ENCODE peak calls at places on chromosomes 16 and 17, in eight cellular contexts. T, H, K, B, F, Z, O and N are unnamed samples.

GRCh38 chr17:38669520-38669919 is 5.2 kb downstream of the EPOP start:
- DNase-seq in T (no peak), H (no peak), K (no peak), B (no peak), F (no peak), Z (no peak), O (no peak), N (no peak)

GRCh38 chr16:21156767-21157467 is 1.6 kb upstream of the LDAF1 start:
- DNase-seq in T (no peak), H (no peak), K (peak), B (peak), F (peak), Z (peak), O (peak), N (peak)

GRCh38 chr17:36628576-36628975 is 27.2 kb downstream of the MRM1 start:
- DNase-seq in T (no peak), H (no peak), K (no peak), B (no peak), F (no peak), Z (no peak), O (no peak), N (no peak)

GRCh38 chr16:69494993-69495392 is 70.6 kb downstream of the CYB5B start:
- DNase-seq in T (no peak), H (peak), K (peak), B (peak), F (peak), Z (no peak), O (peak), N (no peak)

GRCh38 chr16:4537376-4538066 is 1.1 kb downstream of the CDIP1 start:
- DNase-seq in T (no peak), H (no peak), K (no peak), B (no peak), F (peak), Z (no peak), O (peak), N (no peak)

GRCh38 chr16:57606847-57607501 is 21.5 kb upstream of the ADGRG1 start:
- DNase-seq in T (no peak), H (no peak), K (no peak), B (no peak), F (peak), Z (no peak), O (no peak), N (no peak)

GRCh38 chr16:17729820-17730219 is 259.1 kb upstream of the XYLT1 start:
- DNase-seq in T (no peak), H (no peak), K (no peak), B (no peak), F (no peak), Z (no peak), O (no peak), N (no peak)

GRCh38 chr17:57783338-57783742 is 38.2 kb upstream of the CCDC182 start:
- DNase-seq in T (peak), H (peak), K (peak), B (peak), F (peak), Z (peak), O (peak), N (no peak)

GRCh38 chr17:80095844-80096475 is 5.4 kb upstream of the GAA start:
- DNase-seq in T (no peak), H (no peak), K (no peak), B (no peak), F (no peak), Z (no peak), O (no peak), N (no peak)

GRCh38 chr16:67147437-67148140 is 3.2 kb downstream of the B3GNT9 start:
- DNase-seq in T (no peak), H (no peak), K (no peak), B (no peak), F (no peak), Z (no peak), O (no peak), N (no peak)

GRCh38 chr17:56173958-56174357 is 20.7 kb downstream of the ANKFN1 start:
- DNase-seq in T (no peak), H (no peak), K (no peak), B (no peak), F (no peak), Z (peak), O (no peak), N (no peak)

GRCh38 chr17:55726440-55726839 is 3.8 kb upstream of the TMEM100 start:
- DNase-seq in T (peak), H (no peak), K (peak), B (no peak), F (peak), Z (peak), O (no peak), N (peak)

GRCh38 chr17:2192367-2193028 is 111.1 kb downstream of the SMG6 start:
- DNase-seq in T (no peak), H (peak), K (peak), B (peak), F (no peak), Z (peak), O (no peak), N (peak)

GRCh38 chr16:70586731-70587130 is 59.6 kb upstream of the IL34 start:
- DNase-seq in T (no peak), H (no peak), K (no peak), B (no peak), F (no peak), Z (no peak), O (no peak), N (no peak)

GRCh38 chr17:72520665-72521303 is 400.0 kb downstream of the SOX9 start:
- DNase-seq in T (no peak), H (no peak), K (no peak), B (peak), F (no peak), Z (no peak), O (no peak), N (no peak)

GRCh38 chr16:19239756-19240155 is 45.8 kb upstream of the CLEC19A start:
- DNase-seq in T (no peak), H (no peak), K (no peak), B (no peak), F (no peak), Z (no peak), O (no peak), N (no peak)

GRCh38 chr16:74874912-74875311 is 100.3 kb upstream of the FA2H start:
- DNase-seq in T (no peak), H (no peak), K (no peak), B (no peak), F (no peak), Z (peak), O (no peak), N (no peak)

GRCh38 chr16:6341993-6342392 is 990.7 kb upstream of the RBFOX1 start:
- DNase-seq in T (no peak), H (no peak), K (no peak), B (no peak), F (no peak), Z (no peak), O (peak), N (no peak)

GRCh38 chr17:79892457-79893236 is 53.4 kb upstream of the CBX4 start:
- DNase-seq in T (no peak), H (no peak), K (no peak), B (no peak), F (peak), Z (peak), O (no peak), N (no peak)

GRCh38 chr17:81832608-81833159 is 407 bp downstream of the MCRIP1 start:
- DNase-seq in T (no peak), H (peak), K (peak), B (peak), F (peak), Z (peak), O (peak), N (no peak)

GRCh38 chr16:75591001-75591852 is 25.0 kb downstream of the GABARAPL2 start:
- DNase-seq in T (peak), H (no peak), K (peak), B (no peak), F (peak), Z (peak), O (peak), N (peak)

GRCh38 chr17:46738544-46738943 is 79.9 kb downstream of the WNT3 start:
- DNase-seq in T (no peak), H (no peak), K (no peak), B (no peak), F (no peak), Z (no peak), O (no peak), N (no peak)

GRCh38 chr16:12459993-12460392 is 343.7 kb downstream of the CPPED1 start:
- DNase-seq in T (no peak), H (no peak), K (no peak), B (no peak), F (no peak), Z (no peak), O (no peak), N (no peak)

GRCh38 chr17:17171991-17172939 is 33.9 kb downstream of the PLD6 start:
- DNase-seq in T (no peak), H (no peak), K (peak), B (no peak), F (no peak), Z (peak), O (peak), N (no peak)

GRCh38 chr16:66264311-66265105 is 102.0 kb upstream of the CDH5 start:
- DNase-seq in T (no peak), H (no peak), K (no peak), B (no peak), F (no peak), Z (no peak), O (no peak), N (no peak)

GRCh38 chr16:23183486-23183862 is 929 bp downstream of the SCNN1G start:
- DNase-seq in T (no peak), H (no peak), K (no peak), B (no peak), F (no peak), Z (no peak), O (no peak), N (no peak)

GRCh38 chr17:81015135-81015534 is 19.8 kb upstream of the BAIAP2 start:
- DNase-seq in T (no peak), H (no peak), K (no peak), B (no peak), F (no peak), Z (no peak), O (no peak), N (no peak)

GRCh38 chr17:57455063-57455914 is 199.0 kb downstream of the MSI2 start:
- DNase-seq in T (no peak), H (peak), K (no peak), B (peak), F (no peak), Z (peak), O (no peak), N (no peak)

GRCh38 chr16:30894540-30895368 is 877 bp upstream of the BCL7C start:
- DNase-seq in T (no peak), H (no peak), K (no peak), B (no peak), F (no peak), Z (no peak), O (no peak), N (no peak)

GRCh38 chr16:49478107-49478506 is 104.5 kb downstream of the C16orf78 start:
- DNase-seq in T (no peak), H (no peak), K (no peak), B (peak), F (no peak), Z (no peak), O (no peak), N (no peak)

GRCh38 chr16:85112364-85112763 is at the start of gene CIBAR2:
- DNase-seq in T (no peak), H (no peak), K (no peak), B (no peak), F (no peak), Z (no peak), O (no peak), N (no peak)

GRCh38 chr16:89004209-89004831 is 27.3 kb upstream of the CBFA2T3 start:
- DNase-seq in T (peak), H (no peak), K (peak), B (peak), F (no peak), Z (peak), O (no peak), N (no peak)

GRCh38 chr16:10871157-10871991 is 5.6 kb upstream of the CIITA start:
- DNase-seq in T (peak), H (peak), K (no peak), B (peak), F (peak), Z (peak), O (no peak), N (no peak)

GRCh38 chr16:51994597-51994996 is 552.3 kb downstream of the TOX3 start:
- DNase-seq in T (no peak), H (no peak), K (no peak), B (no peak), F (peak), Z (peak), O (no peak), N (no peak)

DNA sequence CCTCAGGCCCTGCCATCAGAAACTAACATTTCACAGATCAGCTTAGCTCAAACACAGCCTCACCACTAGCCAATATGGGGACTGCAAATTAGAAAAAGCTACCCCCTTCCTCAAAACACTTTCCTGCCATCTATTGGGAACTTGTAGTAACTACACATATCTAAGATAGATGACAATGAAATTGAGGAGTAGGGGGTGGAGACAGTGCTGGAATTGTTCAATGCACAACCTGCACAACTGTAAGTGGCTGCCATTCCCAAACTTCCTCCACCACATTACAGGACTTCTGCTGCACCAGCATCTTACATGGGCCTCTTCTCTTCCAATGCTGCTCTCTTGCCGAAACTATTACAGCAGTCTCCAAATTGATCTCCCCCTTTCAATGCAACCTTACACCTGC is 21.8 kb downstream of the AIPL1 start:
- DNase-seq in T (no peak), H (no peak), K (peak), B (peak), F (no peak), Z (no peak), O (peak), N (no peak)
- TF ChIP-seq CTCF in T (no peak), H (no peak), K (peak), B (peak), F (no peak), Z (peak), O (peak), N (peak)

GRCh38 chr17:43176119-43176570 is 5.1 kb downstream of the NBR1 start:
- DNase-seq in T (no peak), H (no peak), K (no peak), B (no peak), F (peak), Z (no peak), O (no peak), N (no peak)
- H3K4me3 ChIP-seq in T (no peak), H (no peak), K (no peak), B (no peak), F (no peak), Z (no peak), O (no peak), N (no peak)

DNA sequence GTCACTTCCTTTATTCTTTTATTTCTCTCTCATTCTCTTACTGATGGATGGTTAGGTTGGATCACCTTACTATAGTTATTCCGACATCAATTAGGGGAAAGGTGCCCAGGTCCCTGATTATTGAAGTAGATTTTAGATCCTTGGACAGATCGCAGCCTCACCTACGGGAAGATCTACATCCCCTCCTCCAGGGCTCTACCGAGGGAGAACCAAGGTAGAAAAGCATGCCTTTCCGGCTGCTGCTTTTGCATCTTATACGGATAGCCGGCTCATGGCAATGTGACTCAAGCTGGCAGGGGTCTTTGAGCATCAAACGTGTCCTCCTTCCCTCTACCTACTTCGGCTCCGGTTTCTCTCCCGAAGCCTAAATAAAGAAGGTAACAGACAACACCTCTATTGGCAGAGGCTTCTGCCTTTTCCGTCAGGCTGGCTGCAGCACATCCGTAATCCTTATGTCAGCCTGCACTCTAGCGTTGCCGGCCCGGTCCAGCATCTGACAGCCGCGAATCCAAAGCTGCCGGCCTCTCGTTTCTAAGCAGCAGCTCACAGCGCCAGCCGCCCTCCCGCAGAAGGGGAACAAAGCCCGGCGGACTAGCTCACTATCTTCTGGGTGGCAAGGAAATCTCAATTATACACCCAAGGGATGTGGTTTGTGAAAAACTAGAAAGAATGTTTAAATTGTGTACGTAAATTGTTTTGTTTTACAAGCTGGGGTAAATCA is 46.9 kb downstream of the IRX6 start:
- DNase-seq in T (peak), H (no peak), K (no peak), B (no peak), F (peak), Z (peak), O (peak), N (no peak)
- TF ChIP-seq CTCF in T (peak), H (no peak), K (no peak), B (no peak), F (no peak), Z (peak), O (peak), N (peak)

DNA sequence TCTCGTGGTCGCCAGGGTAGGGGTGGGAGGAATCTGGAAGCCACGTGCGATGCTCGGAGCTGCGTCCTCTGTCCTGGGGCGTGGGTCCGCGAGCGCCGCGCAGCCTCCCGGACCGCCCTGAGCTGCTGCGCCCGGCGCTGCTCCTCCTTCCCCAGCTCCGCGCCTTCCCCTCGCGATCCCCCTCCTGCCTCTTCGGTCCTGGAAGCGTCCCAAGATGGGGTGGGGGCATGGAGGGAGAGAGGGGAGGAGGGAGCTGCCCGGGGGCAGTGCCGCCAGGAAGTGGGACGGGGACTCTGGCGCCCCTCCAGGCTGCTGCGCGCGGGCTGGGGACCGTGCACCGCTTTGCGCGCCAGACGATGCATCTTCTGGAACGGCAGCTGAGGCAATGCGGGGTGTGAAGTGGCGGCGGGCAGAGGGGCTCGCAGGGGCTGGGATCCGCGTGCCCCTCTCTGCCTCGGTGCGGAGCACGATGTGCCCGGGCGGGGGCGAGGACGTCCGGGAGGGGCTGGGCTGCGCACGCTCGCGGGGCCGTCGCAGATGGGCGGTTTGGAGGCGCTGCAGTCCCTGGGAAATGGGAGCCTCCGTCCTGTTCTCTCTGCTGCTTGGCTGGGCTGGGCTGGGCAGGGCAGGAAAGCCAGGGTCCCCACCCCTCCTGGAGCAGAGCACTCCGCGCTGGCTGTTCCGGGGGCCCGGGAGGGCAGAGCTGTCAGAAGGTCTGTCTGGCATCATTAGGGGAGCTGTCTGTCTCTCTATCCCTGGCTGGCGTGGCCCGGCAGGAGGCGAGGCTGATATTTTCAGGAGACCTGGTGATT is 388.0 kb downstream of the SEC14L1 start:
- DNase-seq in T (no peak), H (peak), K (no peak), B (no peak), F (no peak), Z (no peak), O (peak), N (no peak)
- H3K4me3 ChIP-seq in T (peak), H (peak), K (no peak), B (no peak), F (no peak), Z (peak), O (peak), N (peak)

DNA sequence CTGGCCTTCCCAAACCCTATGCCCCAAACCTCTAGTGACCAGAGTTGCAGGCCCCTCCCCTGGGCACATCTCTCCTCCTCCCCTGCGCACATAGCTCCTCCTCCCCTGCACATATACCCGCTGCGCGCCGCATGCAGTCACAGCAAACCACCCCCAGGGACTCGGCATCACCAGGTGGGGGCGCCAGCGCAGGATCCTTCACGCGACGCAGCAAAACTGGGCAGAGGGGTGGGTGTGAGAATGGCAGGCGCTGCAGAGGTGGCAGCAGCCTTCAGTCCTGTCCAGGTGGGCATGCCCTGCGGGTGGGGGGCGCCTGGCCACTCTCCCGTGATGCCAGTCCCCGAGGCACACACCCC is 5.6 kb downstream of the CORO6 start:
- DNase-seq in T (peak), H (peak), K (peak), B (peak), F (peak), Z (peak), O (peak), N (no peak)
- TF ChIP-seq CTCF in T (peak), H (peak), K (peak), B (peak), F (peak), Z (peak), O (peak), N (peak)

DNA sequence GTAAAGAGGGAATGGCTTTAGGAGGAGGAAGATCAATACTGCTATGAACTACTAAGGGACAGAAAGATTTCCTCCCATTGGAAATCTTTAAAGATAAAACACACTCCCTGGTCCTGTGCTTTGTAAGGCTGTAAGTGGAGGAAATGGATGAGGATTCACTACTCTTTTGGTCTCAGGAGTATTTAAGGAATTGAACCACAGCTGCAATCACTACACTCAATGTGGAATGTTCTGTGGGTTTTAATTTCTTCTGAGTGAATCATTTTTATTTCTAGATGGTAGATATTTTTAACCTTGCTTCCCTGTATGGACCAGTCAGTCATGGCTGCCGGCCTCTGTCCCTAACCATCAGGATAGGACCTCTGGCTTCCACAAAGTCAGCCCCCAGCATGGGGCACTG is 65.6 kb downstream of the SDR42E1 start:
- DNase-seq in T (no peak), H (no peak), K (no peak), B (no peak), F (no peak), Z (no peak), O (no peak), N (no peak)
- H3K4me3 ChIP-seq in T (no peak), H (no peak), K (no peak), B (no peak), F (no peak), Z (no peak), O (no peak), N (no peak)

DNA sequence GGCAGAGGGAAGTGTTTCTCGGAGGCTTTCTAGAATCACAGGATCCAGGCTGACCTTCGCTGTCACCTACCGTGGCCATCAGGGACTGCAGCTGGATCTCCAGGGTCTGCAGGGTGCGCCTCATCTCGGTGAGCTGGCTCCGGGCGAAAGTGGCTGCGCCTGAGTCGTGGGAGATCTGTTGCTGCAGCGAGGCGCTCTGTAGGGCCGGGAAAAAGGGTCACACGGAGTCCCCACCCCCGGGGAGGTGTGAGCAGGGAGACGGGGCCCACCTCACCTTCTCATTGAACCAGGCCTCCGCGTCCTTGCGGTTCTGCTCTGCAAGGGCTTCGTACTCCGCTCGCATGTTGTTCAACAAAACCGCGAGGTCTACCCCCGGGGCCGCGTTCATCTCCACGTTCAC is 2.9 kb downstream of the KRT28 start:
- DNase-seq in T (no peak), H (no peak), K (no peak), B (no peak), F (no peak), Z (no peak), O (peak), N (no peak)
- TF ChIP-seq CTCF in T (no peak), H (no peak), K (no peak), B (no peak), F (no peak), Z (no peak), O (no peak), N (no peak)